ENCODE peak calls at places on chromosome 20, in ten cellular contexts. Y is MM.1S, T is hepatocyte, Q is K562, P is A549, L is tibial artery, N is transverse colon, M is astrocyte, D is pancreas, F is lower lobe of right lung. A is an unnamed sample.

GRCh38 chr20:21237956-21238355 is 65.2 kb upstream of the XRN2 start:
- DNase-seq in L (no peak), P (no peak), F (no peak), N (no peak), Q (no peak), M (no peak), D (no peak), T (no peak), Y (no peak), A (no peak)

GRCh38 chr20:23434521-23435313 is 4.8 kb upstream of the CSTL1 start:
- DNase-seq in N (no peak), Q (no peak), M (no peak), F (no peak), L (no peak), Y (no peak), P (no peak), D (no peak), T (no peak), A (no peak)

GRCh38 chr20:49835031-49835430 is 22.4 kb downstream of the SLC9A8 start:
- DNase-seq in N (no peak), T (no peak), F (no peak), M (no peak), Y (no peak), L (no peak), P (no peak), D (no peak), Q (no peak), A (no peak)

GRCh38 chr20:38982291-38982690 is 20.1 kb downstream of the DHX35 start:
- DNase-seq in L (no peak), F (no peak), P (no peak), M (no peak), T (no peak), Y (no peak), Q (no peak), N (no peak), D (no peak), A (no peak)

GRCh38 chr20:9038791-9039190 is 30.1 kb upstream of the PLCB4 start:
- DNase-seq in P (no peak), L (no peak), F (no peak), M (no peak), T (no peak), N (no peak), Q (no peak), Y (no peak), D (no peak), A (no peak)

GRCh38 chr20:64130876-64131275 is 23.5 kb upstream of the NPBWR2 start:
- DNase-seq in Y (no peak), M (no peak), P (no peak), L (peak; percentile 25), T (no peak), D (no peak), F (peak; percentile 16), Q (no peak), N (no peak), A (no peak)

GRCh38 chr20:53763707-53764415 is 170.2 kb upstream of the ZNF217 start:
- DNase-seq in T (peak; percentile 87), N (peak; percentile 51), Q (no peak), D (peak; percentile 77), Y (no peak), F (no peak), M (peak; percentile 79), L (no peak), P (peak; percentile 57), A (no peak)

GRCh38 chr20:52622086-52622485 is 350.1 kb upstream of the TSHZ2 start:
- DNase-seq in Q (no peak), L (no peak), Y (no peak), T (no peak), M (no peak), F (no peak), P (no peak), D (no peak), N (no peak), A (no peak)

GRCh38 chr20:45964024-45964423 is 8.0 kb downstream of the ZNF335 start:
- DNase-seq in Y (no peak), L (no peak), P (no peak), N (no peak), D (no peak), M (no peak), T (peak; percentile 2), Q (no peak), F (peak; percentile 34), A (no peak)

GRCh38 chr20:61461459-61461858 is 209.4 kb downstream of the CDH4 start:
- DNase-seq in D (no peak), Q (no peak), N (no peak), M (no peak), F (no peak), P (no peak), Y (no peak), T (no peak), L (no peak), A (no peak)

GRCh38 chr20:1391640-1392442 is 1.0 kb downstream of the FKBP1A start:
- DNase-seq in N (no peak), F (peak; percentile 58), Q (peak; percentile 32), Y (no peak), T (peak; percentile 30), L (no peak), P (no peak), M (peak; percentile 30), D (no peak), A (no peak)

GRCh38 chr20:15637971-15638754 is 935.1 kb downstream of the KIF16B start:
- DNase-seq in P (no peak), N (no peak), Q (no peak), F (no peak), L (no peak), T (no peak), D (no peak), M (no peak), Y (no peak), A (no peak)

DNA sequence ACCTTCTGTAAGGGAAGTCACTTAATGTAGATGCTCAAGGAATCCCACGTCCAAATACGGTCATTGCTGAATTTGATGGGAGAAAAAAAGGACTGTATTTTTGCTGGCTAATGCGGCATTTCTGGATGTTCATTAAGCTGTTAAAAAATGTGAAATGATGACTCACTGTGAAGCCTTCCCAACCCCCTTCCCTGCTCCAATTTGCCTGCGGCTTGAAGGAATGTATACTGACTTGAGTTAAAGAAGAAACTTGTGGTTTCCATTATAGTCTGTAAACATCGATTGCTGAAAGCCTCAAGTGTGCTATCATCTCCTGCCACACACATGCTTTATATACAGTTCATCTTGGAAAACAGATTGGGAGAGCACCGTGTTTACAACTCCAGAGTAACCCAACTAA is 249.1 kb upstream of the JAG1 start:
- DNase-seq in P (no peak), Q (no peak), D (no peak), L (no peak), F (no peak), N (no peak), Y (no peak), M (peak; percentile 95), T (peak; percentile 71), A (no peak)
- H3K4me3 ChIP-seq in P (peak overlapping the region; percentile 11), Q (no peak overlapping the region), D (no peak overlapping the region), L (no peak overlapping the region), F (no peak overlapping the region), N (no peak overlapping the region), Y (no peak overlapping the region), M (no peak overlapping the region), T (no peak overlapping the region), A (no peak overlapping the region)

DNA sequence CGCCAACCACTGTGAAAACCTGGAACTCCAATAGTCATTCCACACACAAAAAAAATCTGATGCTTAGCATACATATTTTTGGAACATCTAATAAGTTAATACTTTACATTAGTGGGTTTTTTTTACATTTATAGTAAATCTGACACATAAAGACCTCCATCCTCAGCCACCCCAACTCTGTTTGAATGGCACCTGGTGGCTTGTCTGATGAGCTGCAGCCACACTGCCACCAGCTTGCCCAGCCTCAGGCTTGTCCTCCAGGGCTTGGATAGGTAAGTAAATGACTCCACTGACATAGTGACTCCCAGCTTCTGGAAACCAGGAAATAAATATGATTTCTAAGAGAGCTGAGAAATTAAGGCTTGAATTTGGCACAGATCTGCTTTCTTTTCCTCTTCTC is 71.5 kb downstream of the ZNF133 start:
- DNase-seq in N (no peak), T (no peak), M (no peak), D (no peak), L (no peak), P (no peak), F (no peak), Q (no peak), Y (no peak), A (no peak)
- TF ChIP-seq CTCF in N (no peak), T (no peak), M (no peak), D (no peak), L (no peak), P (no peak), F (no peak), Q (no peak), Y (no peak), A (no peak)

GRCh38 chr20:58905236-58905635 is 52.7 kb downstream of the GNAS start:
- DNase-seq in F (no peak), Y (no peak), T (no peak), D (no peak), M (no peak), L (no peak), N (no peak), Q (no peak), P (no peak), A (no peak)

GRCh38 chr20:58907481-58908137 is 55.1 kb downstream of the GNAS start:
- DNase-seq in M (peak; percentile 98), T (peak; percentile 94), L (peak; percentile 97), N (peak; percentile 83), Q (peak; percentile 56), P (no peak), D (peak; percentile 95), Y (peak; percentile 99), F (peak; percentile 88), A (peak; percentile 99)

GRCh38 chr20:58908216-58908615 is 55.7 kb downstream of the GNAS start:
- DNase-seq in Q (no peak), T (no peak), P (no peak), F (no peak), D (no peak), L (no peak), N (no peak), Y (peak; percentile 50), M (no peak), A (no peak)

GRCh38 chr20:58906111-58906510 is 53.6 kb downstream of the GNAS start:
- DNase-seq in P (no peak), Y (no peak), L (no peak), F (no peak), N (no peak), M (no peak), Q (no peak), D (no peak), T (no peak), A (no peak)

GRCh38 chr20:58906894-58907293 is 54.4 kb downstream of the GNAS start:
- DNase-seq in Q (no peak), Y (peak; percentile 70), F (no peak), T (no peak), M (peak; percentile 70), D (no peak), P (no peak), N (no peak), L (no peak), A (no peak)
- H3K4me3 ChIP-seq in Q (no peak overlapping the region), Y (peak overlapping the region; percentile 46), F (peak overlapping the region; percentile 38), T (no peak overlapping the region), M (no peak overlapping the region), D (no peak overlapping the region), P (no peak overlapping the region), N (no peak overlapping the region), L (peak overlapping the region; percentile 33), A (peak overlapping the region; percentile 39)

DNA sequence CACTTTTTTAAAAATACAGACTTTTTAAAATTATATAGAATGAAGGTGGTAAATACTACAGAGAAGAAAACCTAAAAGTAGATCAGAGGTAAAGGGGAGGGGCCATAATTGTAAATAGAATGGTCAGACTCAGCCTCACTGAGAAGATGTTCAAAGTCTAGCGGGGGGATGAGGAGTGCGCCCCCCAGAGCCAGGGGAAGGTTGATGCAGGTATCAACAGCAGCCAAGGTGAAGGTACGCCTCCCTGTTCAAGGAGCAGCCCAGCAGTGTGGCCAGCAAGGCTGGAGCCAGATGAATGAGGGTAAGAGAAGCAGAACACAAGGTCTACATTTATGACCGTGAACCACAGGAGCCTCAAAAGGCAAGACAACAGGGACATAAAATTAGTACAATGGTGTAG is 204.1 kb downstream of the PTPRT start:
- DNase-seq in Q (peak; percentile 20), M (no peak), P (no peak), L (no peak), Y (no peak), D (no peak), N (no peak), T (no peak), F (no peak), A (no peak)
- TF ChIP-seq CTCF in Q (peak; percentile 41), M (no peak), P (no peak), L (no peak), Y (no peak), D (no peak), N (no peak), T (no peak), F (no peak), A (peak; percentile 25)

A was measured in GM12864.